ENCODE peak calls at places on chromosomes 1 and 21, in six cellular contexts. One of them, this sample, is unnamed.

GRCh38 chr1:6113116-6113515 is 67.0 kb downstream of the CHD5 start:
- DNase-seq in kidney epithelial cell: no peak
- DNase-seq in fibroblast of the conjunctiva: no peak
- DNase-seq in CD4-positive, alpha-beta memory T cell: no peak
- DNase-seq in NCI-H1092: no peak
- DNase-seq in iris pigment epithelial cell: no peak
- DNase-seq in this sample: no peak

GRCh38 chr21:25506887-25507286 is 100.4 kb downstream of the MRPL39 start:
- DNase-seq in kidney epithelial cell: no peak
- DNase-seq in fibroblast of the conjunctiva: peak
- DNase-seq in CD4-positive, alpha-beta memory T cell: no peak
- DNase-seq in NCI-H1092: no peak
- DNase-seq in iris pigment epithelial cell: peak
- DNase-seq in this sample: no peak

GRCh38 chr1:47389735-47390134 is 26.4 kb upstream of the FOXE3 start:
- DNase-seq in kidney epithelial cell: no peak
- DNase-seq in fibroblast of the conjunctiva: no peak
- DNase-seq in CD4-positive, alpha-beta memory T cell: no peak
- DNase-seq in NCI-H1092: no peak
- DNase-seq in iris pigment epithelial cell: no peak
- DNase-seq in this sample: no peak

GRCh38 chr21:46095106-46095719 is 2.7 kb upstream of the COL6A2 start:
- DNase-seq in kidney epithelial cell: no peak
- DNase-seq in fibroblast of the conjunctiva: no peak
- DNase-seq in CD4-positive, alpha-beta memory T cell: no peak
- DNase-seq in NCI-H1092: no peak
- DNase-seq in iris pigment epithelial cell: no peak
- DNase-seq in this sample: no peak

GRCh38 chr1:64392109-64392508 is 77.8 kb upstream of the CACHD1 start:
- DNase-seq in kidney epithelial cell: no peak
- DNase-seq in fibroblast of the conjunctiva: no peak
- DNase-seq in CD4-positive, alpha-beta memory T cell: no peak
- DNase-seq in NCI-H1092: no peak
- DNase-seq in iris pigment epithelial cell: no peak
- DNase-seq in this sample: no peak

GRCh38 chr1:9263984-9264929 is 28.4 kb upstream of the SPSB1 start:
- DNase-seq in kidney epithelial cell: no peak
- DNase-seq in fibroblast of the conjunctiva: no peak
- DNase-seq in CD4-positive, alpha-beta memory T cell: no peak
- DNase-seq in NCI-H1092: no peak
- DNase-seq in iris pigment epithelial cell: no peak
- DNase-seq in this sample: no peak

GRCh38 chr1:186738896-186739295 is 58.7 kb upstream of the PTGS2 start:
- DNase-seq in kidney epithelial cell: no peak
- DNase-seq in fibroblast of the conjunctiva: no peak
- DNase-seq in CD4-positive, alpha-beta memory T cell: no peak
- DNase-seq in NCI-H1092: no peak
- DNase-seq in iris pigment epithelial cell: peak
- DNase-seq in this sample: no peak

GRCh38 chr21:26946744-26947446 is 20.0 kb downstream of the ADAMTS5 start:
- DNase-seq in kidney epithelial cell: no peak
- DNase-seq in fibroblast of the conjunctiva: no peak
- DNase-seq in CD4-positive, alpha-beta memory T cell: no peak
- DNase-seq in NCI-H1092: no peak
- DNase-seq in iris pigment epithelial cell: no peak
- DNase-seq in this sample: no peak

GRCh38 chr1:181021811-181022434 is 747 bp downstream of the STX6 start:
- DNase-seq in kidney epithelial cell: no peak
- DNase-seq in fibroblast of the conjunctiva: peak
- DNase-seq in CD4-positive, alpha-beta memory T cell: peak
- DNase-seq in NCI-H1092: peak
- DNase-seq in iris pigment epithelial cell: peak
- DNase-seq in this sample: no peak

GRCh38 chr1:15411593-15412487 is 2.2 kb downstream of the EFHD2 start:
- DNase-seq in kidney epithelial cell: no peak
- DNase-seq in fibroblast of the conjunctiva: no peak
- DNase-seq in CD4-positive, alpha-beta memory T cell: no peak
- DNase-seq in NCI-H1092: no peak
- DNase-seq in iris pigment epithelial cell: peak
- DNase-seq in this sample: no peak

GRCh38 chr1:2279210-2279639 is 51.1 kb downstream of the SKI start:
- DNase-seq in kidney epithelial cell: peak
- DNase-seq in fibroblast of the conjunctiva: peak
- DNase-seq in CD4-positive, alpha-beta memory T cell: no peak
- DNase-seq in NCI-H1092: no peak
- DNase-seq in iris pigment epithelial cell: peak
- DNase-seq in this sample: no peak

GRCh38 chr21:31618696-31619430 is 40.6 kb upstream of the SOD1 start:
- DNase-seq in kidney epithelial cell: no peak
- DNase-seq in fibroblast of the conjunctiva: no peak
- DNase-seq in CD4-positive, alpha-beta memory T cell: no peak
- DNase-seq in NCI-H1092: no peak
- DNase-seq in iris pigment epithelial cell: peak
- DNase-seq in this sample: no peak

GRCh38 chr1:176149939-176150807 is 56.9 kb downstream of the COP1 start:
- DNase-seq in kidney epithelial cell: no peak
- DNase-seq in fibroblast of the conjunctiva: no peak
- DNase-seq in CD4-positive, alpha-beta memory T cell: no peak
- DNase-seq in NCI-H1092: no peak
- DNase-seq in iris pigment epithelial cell: no peak
- DNase-seq in this sample: no peak

GRCh38 chr1:43530483-43531452 is at the start of gene PTPRF:
- DNase-seq in kidney epithelial cell: no peak
- DNase-seq in fibroblast of the conjunctiva: no peak
- DNase-seq in CD4-positive, alpha-beta memory T cell: peak
- DNase-seq in NCI-H1092: peak
- DNase-seq in iris pigment epithelial cell: peak
- DNase-seq in this sample: no peak

GRCh38 chr1:68975534-68975933 is 478.7 kb upstream of the DEPDC1 start:
- DNase-seq in kidney epithelial cell: no peak
- DNase-seq in fibroblast of the conjunctiva: no peak
- DNase-seq in CD4-positive, alpha-beta memory T cell: no peak
- DNase-seq in NCI-H1092: no peak
- DNase-seq in iris pigment epithelial cell: no peak
- DNase-seq in this sample: no peak

GRCh38 chr1:193558491-193559028 is 372.1 kb upstream of the B3GALT2 start:
- DNase-seq in kidney epithelial cell: peak
- DNase-seq in fibroblast of the conjunctiva: peak
- DNase-seq in CD4-positive, alpha-beta memory T cell: no peak
- DNase-seq in NCI-H1092: no peak
- DNase-seq in iris pigment epithelial cell: peak
- DNase-seq in this sample: peak

GRCh38 chr1:241828576-241828975 is 19.4 kb upstream of the EXO1 start:
- DNase-seq in kidney epithelial cell: no peak
- DNase-seq in fibroblast of the conjunctiva: no peak
- DNase-seq in CD4-positive, alpha-beta memory T cell: no peak
- DNase-seq in NCI-H1092: peak
- DNase-seq in iris pigment epithelial cell: peak
- DNase-seq in this sample: peak

GRCh38 chr1:195637474-195637873 is 970.8 kb downstream of the KCNT2 start:
- DNase-seq in kidney epithelial cell: no peak
- DNase-seq in fibroblast of the conjunctiva: no peak
- DNase-seq in CD4-positive, alpha-beta memory T cell: no peak
- DNase-seq in NCI-H1092: no peak
- DNase-seq in iris pigment epithelial cell: peak
- DNase-seq in this sample: no peak

GRCh38 chr1:215523906-215524305 is 43.2 kb upstream of the KCTD3 start:
- DNase-seq in kidney epithelial cell: no peak
- DNase-seq in fibroblast of the conjunctiva: no peak
- DNase-seq in CD4-positive, alpha-beta memory T cell: no peak
- DNase-seq in NCI-H1092: no peak
- DNase-seq in iris pigment epithelial cell: peak
- DNase-seq in this sample: no peak

GRCh38 chr1:53088616-53089300 is 26.7 kb downstream of the PODN start:
- DNase-seq in kidney epithelial cell: no peak
- DNase-seq in fibroblast of the conjunctiva: no peak
- DNase-seq in CD4-positive, alpha-beta memory T cell: no peak
- DNase-seq in NCI-H1092: no peak
- DNase-seq in iris pigment epithelial cell: no peak
- DNase-seq in this sample: no peak

GRCh38 chr1:154386643-154387352 is 18.3 kb upstream of the IL6R start:
- DNase-seq in kidney epithelial cell: no peak
- DNase-seq in fibroblast of the conjunctiva: no peak
- DNase-seq in CD4-positive, alpha-beta memory T cell: peak
- DNase-seq in NCI-H1092: no peak
- DNase-seq in iris pigment epithelial cell: no peak
- DNase-seq in this sample: no peak

GRCh38 chr1:202656057-202656456 is 54.2 kb downstream of the SYT2 start:
- DNase-seq in kidney epithelial cell: no peak
- DNase-seq in fibroblast of the conjunctiva: no peak
- DNase-seq in CD4-positive, alpha-beta memory T cell: no peak
- DNase-seq in NCI-H1092: no peak
- DNase-seq in iris pigment epithelial cell: peak
- DNase-seq in this sample: no peak

GRCh38 chr1:194024659-194025058 is 838.2 kb upstream of the B3GALT2 start:
- DNase-seq in kidney epithelial cell: peak
- DNase-seq in fibroblast of the conjunctiva: no peak
- DNase-seq in CD4-positive, alpha-beta memory T cell: no peak
- DNase-seq in NCI-H1092: peak
- DNase-seq in iris pigment epithelial cell: peak
- DNase-seq in this sample: no peak

GRCh38 chr1:78520216-78520615 is 29.4 kb downstream of the PTGFR start:
- DNase-seq in kidney epithelial cell: no peak
- DNase-seq in fibroblast of the conjunctiva: no peak
- DNase-seq in CD4-positive, alpha-beta memory T cell: no peak
- DNase-seq in NCI-H1092: no peak
- DNase-seq in iris pigment epithelial cell: no peak
- DNase-seq in this sample: no peak

GRCh38 chr21:44434568-44434925 is 20.8 kb upstream of the LRRC3 start:
- DNase-seq in kidney epithelial cell: no peak
- DNase-seq in fibroblast of the conjunctiva: no peak
- DNase-seq in CD4-positive, alpha-beta memory T cell: no peak
- DNase-seq in NCI-H1092: no peak
- DNase-seq in iris pigment epithelial cell: no peak
- DNase-seq in this sample: no peak

GRCh38 chr1:51284487-51284954 is 45.8 kb downstream of the TTC39A start:
- DNase-seq in kidney epithelial cell: no peak
- DNase-seq in fibroblast of the conjunctiva: no peak
- DNase-seq in CD4-positive, alpha-beta memory T cell: no peak
- DNase-seq in NCI-H1092: peak
- DNase-seq in iris pigment epithelial cell: peak
- DNase-seq in this sample: no peak

GRCh38 chr1:46692806-46693770 is 21.4 kb downstream of the TEX38 start:
- DNase-seq in kidney epithelial cell: no peak
- DNase-seq in fibroblast of the conjunctiva: no peak
- DNase-seq in CD4-positive, alpha-beta memory T cell: no peak
- DNase-seq in NCI-H1092: no peak
- DNase-seq in iris pigment epithelial cell: no peak
- DNase-seq in this sample: no peak

GRCh38 chr1:191869790-191870312 is 288.4 kb upstream of the RGS18 start:
- DNase-seq in kidney epithelial cell: no peak
- DNase-seq in fibroblast of the conjunctiva: no peak
- DNase-seq in CD4-positive, alpha-beta memory T cell: no peak
- DNase-seq in NCI-H1092: no peak
- DNase-seq in iris pigment epithelial cell: no peak
- DNase-seq in this sample: no peak

GRCh38 chr21:27572681-27573080 is 605.8 kb upstream of the ADAMTS5 start:
- DNase-seq in kidney epithelial cell: peak
- DNase-seq in fibroblast of the conjunctiva: peak
- DNase-seq in CD4-positive, alpha-beta memory T cell: no peak
- DNase-seq in NCI-H1092: no peak
- DNase-seq in iris pigment epithelial cell: peak
- DNase-seq in this sample: peak

GRCh38 chr21:21968810-21969588 is 970.8 kb downstream of the NCAM2 start:
- DNase-seq in kidney epithelial cell: no peak
- DNase-seq in fibroblast of the conjunctiva: no peak
- DNase-seq in CD4-positive, alpha-beta memory T cell: no peak
- DNase-seq in NCI-H1092: no peak
- DNase-seq in iris pigment epithelial cell: peak
- DNase-seq in this sample: no peak